ENCODE peak calls at places on chromosomes 7 and 10, in five cellular contexts. S, T, O, V and L are unnamed samples.

GRCh38 chr7:1706381-1706720 is 36.3 kb downstream of the ELFN1 start:
- DNase-seq in V (no peak), S (no peak), T (no peak), O (no peak), L (no peak)

GRCh38 chr10:43892062-43892765 is 243.5 kb upstream of the ZNF32 start:
- DNase-seq in T (no peak), V (peak; percentile 17), O (no peak), S (no peak), L (no peak)

GRCh38 chr10:77104459-77104980 is 533.1 kb downstream of the KCNMA1 start:
- DNase-seq in S (no peak), O (no peak), V (peak; percentile 100), T (peak; percentile 70), L (peak; percentile 86)

GRCh38 chr7:28266377-28266776 is 85.8 kb upstream of the JAZF1 start:
- DNase-seq in T (no peak), V (peak; percentile 20), O (no peak), S (no peak), L (no peak)

GRCh38 chr10:79417731-79418130 is 27.7 kb downstream of the ZCCHC24 start:
- DNase-seq in O (no peak), V (no peak), T (no peak), S (no peak), L (no peak)

GRCh38 chr7:122212754-122213153 is 68.7 kb upstream of the AASS start:
- DNase-seq in V (no peak), S (no peak), T (no peak), O (no peak), L (no peak)

GRCh38 chr7:33062023-33062781 is at the start of gene NT5C3A:
- DNase-seq in V (peak; percentile 31), T (no peak), O (peak; percentile 71), S (peak; percentile 49), L (peak; percentile 86)

GRCh38 chr10:97228775-97229157 is 43.0 kb upstream of the SLIT1 start:
- DNase-seq in V (no peak), O (no peak), S (no peak), T (no peak), L (no peak)

GRCh38 chr10:57917019-57917418 is 350.7 kb downstream of the IPMK start:
- DNase-seq in O (no peak), T (no peak), V (no peak), S (no peak), L (no peak)

GRCh38 chr10:92712016-92712889 is 22.5 kb downstream of the HHEX start:
- DNase-seq in T (peak; percentile 47), V (no peak), O (no peak), S (no peak), L (no peak)

GRCh38 chr10:114635797-114636550 is 22.1 kb downstream of the ABLIM1 start:
- DNase-seq in S (no peak), T (no peak), V (no peak), O (no peak), L (no peak)

GRCh38 chr7:6392712-6393666 is 54.8 kb downstream of the DAGLB start:
- DNase-seq in V (peak; percentile 96), T (no peak), S (no peak), O (no peak), L (no peak)

GRCh38 chr10:36181421-36181820 is 539.3 kb upstream of the FZD8 start:
- DNase-seq in T (no peak), S (no peak), V (peak; percentile 73), O (no peak), L (no peak)

GRCh38 chr10:107244122-107244521 is 79.6 kb upstream of the SORCS1 start:
- DNase-seq in S (no peak), T (no peak), V (no peak), O (no peak), L (no peak)

GRCh38 chr10:95767884-95768556 is 12.1 kb downstream of the ENTPD1 start:
- DNase-seq in V (peak; percentile 57), O (no peak), T (no peak), S (no peak), L (no peak)

GRCh38 chr7:112869111-112869774 is 79.0 kb upstream of the TMEM168 start:
- DNase-seq in V (peak; percentile 57), T (no peak), O (peak; percentile 53), S (peak; percentile 69), L (no peak)

GRCh38 chr7:139422126-139422525 is 61.3 kb downstream of the KLRG2 start:
- DNase-seq in O (no peak), S (no peak), T (no peak), V (no peak), L (no peak)

GRCh38 chr10:98536551-98536950 is 89.8 kb upstream of the HPS1 start:
- DNase-seq in V (peak; percentile 38), S (no peak), T (no peak), O (no peak), L (no peak)

GRCh38 chr7:47323904-47324303 is 258.0 kb downstream of the TNS3 start:
- DNase-seq in O (no peak), V (no peak), S (no peak), T (no peak), L (no peak)

GRCh38 chr10:43706166-43706565 is 57.5 kb upstream of the ZNF32 start:
- DNase-seq in T (no peak), O (no peak), V (no peak), S (no peak), L (no peak)

GRCh38 chr10:89481662-89482061 is 53.7 kb downstream of the SLC16A12 start:
- DNase-seq in O (no peak), T (peak; percentile 88), V (peak; percentile 97), S (no peak), L (no peak)

GRCh38 chr7:151408839-151409554 is 841 bp downstream of the WDR86 start:
- DNase-seq in O (peak; percentile 68), S (peak; percentile 48), T (no peak), V (peak; percentile 15), L (no peak)

GRCh38 chr10:30002438-30003266 is 56.7 kb downstream of the JCAD start:
- DNase-seq in O (peak; percentile 89), S (peak; percentile 86), V (peak; percentile 80), T (peak; percentile 70), L (peak; percentile 90)

GRCh38 chr10:101507241-101507640 is 80.8 kb downstream of the POLL start:
- DNase-seq in T (no peak), S (no peak), V (no peak), O (no peak), L (no peak)

GRCh38 chr10:78065616-78066410 is 32.1 kb downstream of the RPS24 start:
- DNase-seq in T (no peak), V (no peak), S (no peak), O (no peak), L (no peak)

GRCh38 chr7:148856035-148856881 is 27.8 kb downstream of the EZH2 start:
- DNase-seq in V (peak; percentile 44), O (peak; percentile 44), S (peak; percentile 45), T (no peak), L (no peak)

GRCh38 chr10:79209340-79209739 is 137.9 kb upstream of the PPIF start:
- DNase-seq in O (no peak), T (no peak), V (no peak), S (no peak), L (no peak)

GRCh38 chr7:74453321-74454011 is at the start of gene GTF2IRD1:
- DNase-seq in V (peak; percentile 70), S (peak; percentile 46), T (peak; percentile 35), O (peak; percentile 91), L (no peak)

GRCh38 chr10:88186335-88186734 is 322.9 kb downstream of the PTEN start:
- DNase-seq in O (no peak), V (peak; percentile 85), T (no peak), S (no peak), L (no peak)

GRCh38 chr10:34650156-34650555 is 164.9 kb downstream of the PARD3 start:
- DNase-seq in V (no peak), O (no peak), S (no peak), T (no peak), L (no peak)

GRCh38 chr7:142400042-142400441 is 142.2 kb upstream of the PRSS58 start:
- DNase-seq in T (no peak), O (no peak), S (no peak), V (no peak), L (no peak)

GRCh38 chr7:111006040-111006439 is 84.9 kb upstream of the LRRN3 start:
- DNase-seq in V (no peak), O (no peak), T (no peak), S (no peak), L (no peak)

GRCh38 chr7:111004297-111004901 is 86.5 kb upstream of the LRRN3 start:
- DNase-seq in S (no peak), O (no peak), T (no peak), V (no peak), L (no peak)

GRCh38 chr7:111005445-111005844 is 85.5 kb upstream of the LRRN3 start:
- DNase-seq in T (no peak), V (no peak), S (no peak), O (no peak), L (no peak)

GRCh38 chr7:111003883-111004282 is 87.0 kb upstream of the LRRN3 start:
- DNase-seq in T (no peak), V (no peak), S (no peak), O (no peak), L (no peak)

GRCh38 chr7:111006691-111007090 is 84.2 kb upstream of the LRRN3 start:
- DNase-seq in T (no peak), S (no peak), O (no peak), V (no peak), L (no peak)
- TF ChIP-seq CTCF in T (no peak), S (no peak), O (no peak), V (no peak), L (no peak)

DNA sequence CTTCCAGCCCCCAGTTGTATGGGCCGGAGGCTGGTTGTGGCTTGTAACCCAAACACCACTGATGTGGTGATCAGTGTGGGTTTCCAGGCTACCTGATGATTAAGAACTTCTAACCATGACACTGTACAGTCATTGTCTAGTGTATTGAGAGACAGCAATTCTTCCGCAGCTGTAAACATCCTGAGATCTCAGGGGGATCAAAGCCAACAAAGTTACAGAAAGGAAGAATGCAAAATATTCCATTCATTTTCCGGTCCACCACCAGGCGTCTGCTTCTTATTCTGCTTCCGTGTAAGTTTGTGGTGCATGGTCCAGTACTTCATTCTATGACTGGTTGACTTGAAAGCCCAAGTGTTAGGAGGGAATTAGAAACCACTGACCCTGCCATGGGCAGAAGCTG is 10.3 kb upstream of the GLI3 start:
- DNase-seq in V (peak; percentile 68), T (peak; percentile 78), O (no peak), S (no peak), L (no peak)
- TF ChIP-seq CTCF in V (peak; percentile 32), T (peak; percentile 50), O (no peak), S (no peak), L (peak; percentile 47)

GRCh38 chr7:16421333-16422099 is at the start of gene CRPPA:
- DNase-seq in V (peak; percentile 32), O (peak; percentile 68), T (no peak), S (peak; percentile 56), L (peak; percentile 87)

GRCh38 chr7:16419859-16420258 is 1.5 kb downstream of the CRPPA start:
- DNase-seq in S (no peak), V (no peak), O (no peak), T (no peak), L (no peak)

GRCh38 chr7:16420329-16420648 is 1.0 kb downstream of the CRPPA start:
- DNase-seq in V (no peak), O (no peak), T (no peak), S (no peak), L (no peak)

GRCh38 chr7:16422100-16422430 is 727 bp upstream of the CRPPA start:
- DNase-seq in V (peak; percentile 35), T (no peak), S (no peak), O (no peak), L (no peak)

GRCh38 chr7:16420649-16421332 is 547 bp downstream of the CRPPA start:
- DNase-seq in S (peak; percentile 75), O (peak; percentile 89), V (peak; percentile 89), T (no peak), L (peak; percentile 90)
- TF ChIP-seq CTCF in S (no peak), O (peak; percentile 44), V (no peak), T (peak; percentile 29), L (peak; percentile 49)

GRCh38 chr10:955820-956217 is 24.3 kb upstream of the LARP4B start:
- DNase-seq in V (no peak), S (no peak), T (no peak), O (no peak), L (no peak)
- TF ChIP-seq CTCF in V (no peak), S (no peak), T (no peak), O (no peak), L (no peak)